ENCODE peak calls at places on chromosomes 16 and 17, in nine cellular contexts. One of them, this sample, is unnamed.

GRCh38 chr16:49630783-49631182 is 225.1 kb downstream of the ZNF423 start:
- DNase-seq in cardiac muscle cell: no peak
- DNase-seq in tibial artery: no peak
- DNase-seq in left ventricle myocardium inferior: no peak
- DNase-seq in naive thymus-derived CD4-positive, alpha-beta T cell: no peak
- DNase-seq in lower lobe of right lung: no peak
- DNase-seq in A549: no peak
- DNase-seq in aorta: no peak
- DNase-seq in heart right ventricle: no peak
- DNase-seq in this sample: no peak

GRCh38 chr16:56985288-56985961 is 3.9 kb upstream of the NLRC5 start:
- DNase-seq in cardiac muscle cell: no peak
- DNase-seq in tibial artery: peak; percentile 89
- DNase-seq in left ventricle myocardium inferior: peak; percentile 62
- DNase-seq in naive thymus-derived CD4-positive, alpha-beta T cell: no peak
- DNase-seq in lower lobe of right lung: peak; percentile 58
- DNase-seq in A549: peak; percentile 75
- DNase-seq in aorta: peak; percentile 85
- DNase-seq in heart right ventricle: peak; percentile 56
- DNase-seq in this sample: peak; percentile 70

GRCh38 chr17:81869221-81870154 is 1.6 kb downstream of the ARHGDIA start:
- DNase-seq in cardiac muscle cell: peak; percentile 72
- DNase-seq in tibial artery: no peak
- DNase-seq in left ventricle myocardium inferior: no peak
- DNase-seq in naive thymus-derived CD4-positive, alpha-beta T cell: no peak
- DNase-seq in lower lobe of right lung: no peak
- DNase-seq in A549: peak; percentile 69
- DNase-seq in aorta: peak; percentile 60
- DNase-seq in heart right ventricle: peak; percentile 58
- DNase-seq in this sample: peak; percentile 36

GRCh38 chr17:76696763-76697701 is 13.7 kb downstream of the MXRA7 start:
- DNase-seq in cardiac muscle cell: no peak
- DNase-seq in tibial artery: no peak
- DNase-seq in left ventricle myocardium inferior: peak; percentile 73
- DNase-seq in naive thymus-derived CD4-positive, alpha-beta T cell: no peak
- DNase-seq in lower lobe of right lung: no peak
- DNase-seq in A549: no peak
- DNase-seq in aorta: peak; percentile 43
- DNase-seq in heart right ventricle: peak; percentile 60
- DNase-seq in this sample: no peak

GRCh38 chr17:55962931-55963378 is 190.3 kb upstream of the ANKFN1 start:
- DNase-seq in cardiac muscle cell: peak; percentile 5
- DNase-seq in tibial artery: no peak
- DNase-seq in left ventricle myocardium inferior: peak; percentile 20
- DNase-seq in naive thymus-derived CD4-positive, alpha-beta T cell: no peak
- DNase-seq in lower lobe of right lung: peak; percentile 45
- DNase-seq in A549: no peak
- DNase-seq in aorta: peak; percentile 49
- DNase-seq in heart right ventricle: no peak
- DNase-seq in this sample: peak; percentile 66

GRCh38 chr16:57514891-57515600 is 21.3 kb downstream of the CCDC102A start:
- DNase-seq in cardiac muscle cell: peak; percentile 74
- DNase-seq in tibial artery: no peak
- DNase-seq in left ventricle myocardium inferior: no peak
- DNase-seq in naive thymus-derived CD4-positive, alpha-beta T cell: no peak
- DNase-seq in lower lobe of right lung: peak; percentile 51
- DNase-seq in A549: no peak
- DNase-seq in aorta: no peak
- DNase-seq in heart right ventricle: no peak
- DNase-seq in this sample: no peak

GRCh38 chr16:78125112-78125844 is 25.8 kb downstream of the WWOX start:
- DNase-seq in cardiac muscle cell: no peak
- DNase-seq in tibial artery: no peak
- DNase-seq in left ventricle myocardium inferior: no peak
- DNase-seq in naive thymus-derived CD4-positive, alpha-beta T cell: no peak
- DNase-seq in lower lobe of right lung: no peak
- DNase-seq in A549: no peak
- DNase-seq in aorta: no peak
- DNase-seq in heart right ventricle: no peak
- DNase-seq in this sample: no peak

GRCh38 chr16:1436731-1437355 is 6.0 kb downstream of the PERCC1 start:
- DNase-seq in cardiac muscle cell: no peak
- DNase-seq in tibial artery: no peak
- DNase-seq in left ventricle myocardium inferior: no peak
- DNase-seq in naive thymus-derived CD4-positive, alpha-beta T cell: no peak
- DNase-seq in lower lobe of right lung: no peak
- DNase-seq in A549: no peak
- DNase-seq in aorta: no peak
- DNase-seq in heart right ventricle: no peak
- DNase-seq in this sample: no peak

GRCh38 chr17:22459953-22460350 is 767.6 kb downstream of the KCNJ18 start:
- DNase-seq in cardiac muscle cell: no peak
- DNase-seq in tibial artery: no peak
- DNase-seq in left ventricle myocardium inferior: no peak
- DNase-seq in naive thymus-derived CD4-positive, alpha-beta T cell: no peak
- DNase-seq in lower lobe of right lung: no peak
- DNase-seq in A549: no peak
- DNase-seq in aorta: no peak
- DNase-seq in heart right ventricle: no peak
- DNase-seq in this sample: no peak
- H3K9me3 ChIP-seq in cardiac muscle cell: no peaks in the 10 kb centered on the region
- H3K9me3 ChIP-seq in tibial artery: no peaks in the 10 kb centered on the region
- H3K9me3 ChIP-seq in left ventricle myocardium inferior: peaks cover 20% of the 10 kb centered on the region
- H3K9me3 ChIP-seq in naive thymus-derived CD4-positive, alpha-beta T cell: peaks cover 2% of the 10 kb centered on the region
- H3K9me3 ChIP-seq in lower lobe of right lung: no peaks in the 10 kb centered on the region
- H3K9me3 ChIP-seq in A549: no peaks in the 10 kb centered on the region
- H3K9me3 ChIP-seq in aorta: no peaks in the 10 kb centered on the region
- H3K9me3 ChIP-seq in heart right ventricle: peaks cover 40% of the 10 kb centered on the region
- H3K9me3 ChIP-seq in this sample: peaks cover 53% of the 10 kb centered on the region

GRCh38 chr17:46770439-46770817 is 48.1 kb downstream of the WNT3 start:
- DNase-seq in cardiac muscle cell: no peak
- DNase-seq in tibial artery: no peak
- DNase-seq in left ventricle myocardium inferior: no peak
- DNase-seq in naive thymus-derived CD4-positive, alpha-beta T cell: no peak
- DNase-seq in lower lobe of right lung: no peak
- DNase-seq in A549: no peak
- DNase-seq in aorta: no peak
- DNase-seq in heart right ventricle: no peak
- DNase-seq in this sample: no peak
- H3K4me1 ChIP-seq in cardiac muscle cell: no peaks in the 10 kb centered on the region
- H3K4me1 ChIP-seq in tibial artery: peaks cover 27% of the 10 kb centered on the region
- H3K4me1 ChIP-seq in left ventricle myocardium inferior: peaks cover 20% of the 10 kb centered on the region
- H3K4me1 ChIP-seq in naive thymus-derived CD4-positive, alpha-beta T cell: no peaks in the 10 kb centered on the region
- H3K4me1 ChIP-seq in lower lobe of right lung: peaks cover 24% of the 10 kb centered on the region
- H3K4me1 ChIP-seq in A549: peaks cover 32% of the 10 kb centered on the region
- H3K4me1 ChIP-seq in aorta: no peaks in the 10 kb centered on the region
- H3K4me1 ChIP-seq in heart right ventricle: peaks cover 13% of the 10 kb centered on the region
- H3K4me1 ChIP-seq in this sample: peaks cover 4% of the 10 kb centered on the region

GRCh38 chr17:50272246-50272645 is 2.0 kb upstream of the TMEM92 start:
- DNase-seq in cardiac muscle cell: no peak
- DNase-seq in tibial artery: peak; percentile 25
- DNase-seq in left ventricle myocardium inferior: no peak
- DNase-seq in naive thymus-derived CD4-positive, alpha-beta T cell: no peak
- DNase-seq in lower lobe of right lung: no peak
- DNase-seq in A549: no peak
- DNase-seq in aorta: peak; percentile 50
- DNase-seq in heart right ventricle: no peak
- DNase-seq in this sample: no peak
- H3K4me3 ChIP-seq in cardiac muscle cell: no peak overlapping the region
- H3K4me3 ChIP-seq in tibial artery: peak overlapping the region; percentile 56
- H3K4me3 ChIP-seq in left ventricle myocardium inferior: peak overlapping the region; percentile 70
- H3K4me3 ChIP-seq in naive thymus-derived CD4-positive, alpha-beta T cell: no peak overlapping the region
- H3K4me3 ChIP-seq in lower lobe of right lung: peak overlapping the region; percentile 64
- H3K4me3 ChIP-seq in A549: peak overlapping the region; percentile 51
- H3K4me3 ChIP-seq in aorta: no peak overlapping the region
- H3K4me3 ChIP-seq in heart right ventricle: peak overlapping the region; percentile 62
- H3K4me3 ChIP-seq in this sample: no peak overlapping the region

DNA sequence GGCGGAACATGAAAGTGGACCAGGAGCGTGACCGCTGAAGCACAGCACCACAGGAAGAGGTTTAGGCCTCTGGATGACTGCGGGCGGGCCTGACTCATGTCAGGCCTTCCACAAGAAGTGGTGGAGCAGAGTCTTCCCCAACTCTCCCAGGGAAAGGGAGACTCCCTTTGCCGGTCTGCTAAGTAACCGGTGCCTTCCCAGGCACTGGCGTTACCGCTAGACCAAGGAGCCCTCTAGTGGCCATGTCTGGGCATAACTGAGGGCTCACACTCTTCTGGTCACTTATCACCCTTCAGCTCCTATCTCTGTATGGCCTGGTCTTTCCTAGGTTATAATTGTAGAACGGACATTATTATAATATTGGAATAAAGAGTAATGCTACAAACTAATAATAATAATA is 1931.9 kb downstream of the TP53TG3F start:
- DNase-seq in cardiac muscle cell: no peak
- DNase-seq in tibial artery: no peak
- DNase-seq in left ventricle myocardium inferior: peak; percentile 28
- DNase-seq in naive thymus-derived CD4-positive, alpha-beta T cell: no peak
- DNase-seq in lower lobe of right lung: no peak
- DNase-seq in A549: peak; percentile 40
- DNase-seq in aorta: no peak
- DNase-seq in heart right ventricle: peak; percentile 17
- DNase-seq in this sample: no peak
- H3K9me3 ChIP-seq in cardiac muscle cell: no peaks in the 10 kb centered on the region
- H3K9me3 ChIP-seq in tibial artery: no peaks in the 10 kb centered on the region
- H3K9me3 ChIP-seq in left ventricle myocardium inferior: no peaks in the 10 kb centered on the region
- H3K9me3 ChIP-seq in naive thymus-derived CD4-positive, alpha-beta T cell: peaks cover 27% of the 10 kb centered on the region
- H3K9me3 ChIP-seq in lower lobe of right lung: no peaks in the 10 kb centered on the region
- H3K9me3 ChIP-seq in A549: no peaks in the 10 kb centered on the region
- H3K9me3 ChIP-seq in aorta: no peaks in the 10 kb centered on the region
- H3K9me3 ChIP-seq in heart right ventricle: peaks cover 3% of the 10 kb centered on the region
- H3K9me3 ChIP-seq in this sample: peaks cover 61% of the 10 kb centered on the region

GRCh38 chr16:89452925-89453324 is 37.4 kb downstream of the ANKRD11 start:
- DNase-seq in cardiac muscle cell: no peak
- DNase-seq in tibial artery: no peak
- DNase-seq in left ventricle myocardium inferior: no peak
- DNase-seq in naive thymus-derived CD4-positive, alpha-beta T cell: no peak
- DNase-seq in lower lobe of right lung: no peak
- DNase-seq in A549: no peak
- DNase-seq in aorta: no peak
- DNase-seq in heart right ventricle: no peak
- DNase-seq in this sample: no peak

GRCh38 chr16:89455692-89456091 is 34.7 kb downstream of the ANKRD11 start:
- DNase-seq in cardiac muscle cell: no peak
- DNase-seq in tibial artery: no peak
- DNase-seq in left ventricle myocardium inferior: no peak
- DNase-seq in naive thymus-derived CD4-positive, alpha-beta T cell: no peak
- DNase-seq in lower lobe of right lung: no peak
- DNase-seq in A549: no peak
- DNase-seq in aorta: no peak
- DNase-seq in heart right ventricle: no peak
- DNase-seq in this sample: no peak

GRCh38 chr16:89455178-89455577 is 35.2 kb downstream of the ANKRD11 start:
- DNase-seq in cardiac muscle cell: no peak
- DNase-seq in tibial artery: no peak
- DNase-seq in left ventricle myocardium inferior: no peak
- DNase-seq in naive thymus-derived CD4-positive, alpha-beta T cell: peak; percentile 43
- DNase-seq in lower lobe of right lung: no peak
- DNase-seq in A549: no peak
- DNase-seq in aorta: peak; percentile 0
- DNase-seq in heart right ventricle: no peak
- DNase-seq in this sample: no peak

GRCh38 chr16:89452241-89452640 is 38.1 kb downstream of the ANKRD11 start:
- DNase-seq in cardiac muscle cell: no peak
- DNase-seq in tibial artery: no peak
- DNase-seq in left ventricle myocardium inferior: no peak
- DNase-seq in naive thymus-derived CD4-positive, alpha-beta T cell: no peak
- DNase-seq in lower lobe of right lung: no peak
- DNase-seq in A549: no peak
- DNase-seq in aorta: no peak
- DNase-seq in heart right ventricle: no peak
- DNase-seq in this sample: no peak

DNA sequence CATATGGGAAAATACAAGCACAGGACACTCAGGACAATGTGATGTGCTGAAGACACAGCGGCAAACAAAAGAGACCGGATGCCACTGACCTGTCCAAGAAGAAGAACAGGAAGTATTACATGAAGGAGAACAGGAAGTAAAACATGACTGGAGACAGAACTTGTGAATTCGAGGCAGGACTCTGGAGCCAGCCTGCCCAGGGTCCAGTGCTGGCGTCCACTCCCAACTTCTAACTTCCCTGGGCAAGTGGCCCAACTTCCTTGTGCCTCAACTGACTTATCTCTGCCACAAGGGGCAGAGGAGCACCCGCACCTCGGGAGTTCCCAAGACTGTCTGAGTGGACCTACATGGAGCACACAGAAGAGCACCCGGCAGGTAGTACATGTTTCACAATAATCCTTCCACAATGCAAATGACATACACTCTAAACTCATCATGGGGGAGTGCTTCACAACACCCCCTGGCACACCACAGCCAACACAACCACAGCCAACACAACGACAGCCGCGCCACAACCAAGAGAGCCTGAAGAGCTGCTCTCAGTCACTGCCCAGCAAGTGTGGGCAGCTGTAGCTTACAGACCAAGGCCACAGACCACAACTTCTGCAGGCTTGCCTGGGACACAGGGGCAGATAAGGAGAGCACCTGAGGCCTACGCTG is 36.6 kb downstream of the ANKRD11 start:
- DNase-seq in cardiac muscle cell: no peak
- DNase-seq in tibial artery: peak; percentile 40
- DNase-seq in left ventricle myocardium inferior: peak; percentile 35
- DNase-seq in naive thymus-derived CD4-positive, alpha-beta T cell: no peak
- DNase-seq in lower lobe of right lung: peak; percentile 64
- DNase-seq in A549: peak; percentile 51
- DNase-seq in aorta: peak; percentile 70
- DNase-seq in heart right ventricle: peak; percentile 29
- DNase-seq in this sample: peak; percentile 49
- H3K4me1 ChIP-seq in cardiac muscle cell: no peaks in the 10 kb centered on the region
- H3K4me1 ChIP-seq in tibial artery: peaks cover 48% of the 10 kb centered on the region
- H3K4me1 ChIP-seq in left ventricle myocardium inferior: peaks cover 75% of the 10 kb centered on the region
- H3K4me1 ChIP-seq in naive thymus-derived CD4-positive, alpha-beta T cell: peaks cover 68% of the 10 kb centered on the region
- H3K4me1 ChIP-seq in lower lobe of right lung: peaks cover 57% of the 10 kb centered on the region
- H3K4me1 ChIP-seq in A549: peaks cover 49% of the 10 kb centered on the region
- H3K4me1 ChIP-seq in aorta: no peaks in the 10 kb centered on the region
- H3K4me1 ChIP-seq in heart right ventricle: peaks cover 39% of the 10 kb centered on the region
- H3K4me1 ChIP-seq in this sample: peaks cover 25% of the 10 kb centered on the region